ENCODE peak calls at places on chromosomes 5 and 9, in five cellular contexts. O, T, I, W and D are unnamed samples.

GRCh38 chr5:131640043-131640856 is 5.2 kb upstream of the RAPGEF6 start:
- DNase-seq in O (peak; percentile 42), T (peak; percentile 72), I (no peak), W (peak; percentile 26), D (no peak)

GRCh38 chr5:73274121-73274520 is 101.1 kb downstream of the TMEM174 start:
- DNase-seq in O (no peak), T (no peak), I (no peak), W (no peak), D (no peak)

GRCh38 chr5:69167488-69167845 is 517 bp downstream of the CCNB1 start:
- DNase-seq in O (peak; percentile 11), T (no peak), I (no peak), W (no peak), D (no peak)

GRCh38 chr5:135034186-135034962 is at the start of gene PITX1:
- DNase-seq in O (peak; percentile 5), T (no peak), I (peak; percentile 65), W (peak; percentile 31), D (no peak)

GRCh38 chr9:135170535-135170934 is 83.1 kb downstream of the OLFM1 start:
- DNase-seq in O (no peak), T (no peak), I (no peak), W (no peak), D (no peak)

GRCh38 chr5:149853019-149853648 is 91.5 kb downstream of the PDE6A start:
- DNase-seq in O (peak; percentile 87), T (no peak), I (peak; percentile 82), W (peak; percentile 22), D (no peak)

GRCh38 chr9:121876658-121877271 is 216.3 kb downstream of the TTLL11 start:
- DNase-seq in O (peak; percentile 65), T (no peak), I (no peak), W (no peak), D (no peak)

GRCh38 chr5:135433626-135434426 is 13.3 kb downstream of the DCANP1 start:
- DNase-seq in O (peak; percentile 38), T (no peak), I (no peak), W (no peak), D (no peak)

GRCh38 chr9:96484521-96484931 is 34.6 kb downstream of the HABP4 start:
- DNase-seq in O (no peak), T (no peak), I (no peak), W (no peak), D (no peak)

GRCh38 chr9:106874657-106875056 is 11.7 kb downstream of the ZNF462 start:
- DNase-seq in O (no peak), T (no peak), I (no peak), W (no peak), D (no peak)